ENCODE peak calls at places on chromosomes 16 and 17, in seven cellular contexts. M, I, C, Y, F, D and Q are unnamed samples.

GRCh38 chr17:3892095-3892998 is 506 bp downstream of the CAMKK1 start:
- DNase-seq in C (peak), I (peak), F (peak), Y (peak), M (peak), D (peak), Q (peak)

GRCh38 chr17:29107933-29108805 is 65.2 kb downstream of the PIPOX start:
- DNase-seq in D (peak), M (peak), F (peak), C (peak), I (no peak), Y (no peak), Q (peak)

GRCh38 chr16:72501739-72502653 is 330.0 kb upstream of the PMFBP1 start:
- DNase-seq in D (no peak), F (peak), M (peak), Y (peak), C (peak), I (peak), Q (peak)

GRCh38 chr16:77636615-77637014 is 85.7 kb upstream of the NUDT7 start:
- DNase-seq in D (no peak), F (no peak), C (no peak), I (no peak), M (no peak), Y (no peak), Q (no peak)

GRCh38 chr16:58644765-58645487 is 15.3 kb upstream of the CNOT1 start:
- DNase-seq in D (no peak), F (no peak), Y (peak), C (peak), I (no peak), M (no peak), Q (peak)

GRCh38 chr17:70024253-70024652 is 50.8 kb upstream of the KCNJ16 start:
- DNase-seq in C (no peak), F (no peak), M (peak), I (peak), Y (no peak), D (no peak), Q (no peak)

GRCh38 chr16:53713403-53714013 is 9.6 kb downstream of the FTO start:
- DNase-seq in F (no peak), I (no peak), M (no peak), Y (no peak), D (no peak), C (no peak), Q (no peak)

GRCh38 chr17:58679263-58680037 is 12.4 kb downstream of the TEX14 start:
- DNase-seq in M (peak), I (peak), C (peak), Y (no peak), D (no peak), F (no peak), Q (no peak)

GRCh38 chr17:6502142-6502541 is 54.2 kb downstream of the PITPNM3 start:
- DNase-seq in D (no peak), I (no peak), F (no peak), C (no peak), M (no peak), Y (peak), Q (no peak)

GRCh38 chr17:77312786-77313599 is 172.2 kb downstream of the SEC14L1 start:
- DNase-seq in M (peak), I (peak), F (peak), D (peak), Y (peak), C (no peak), Q (no peak)

GRCh38 chr16:77396461-77396860 is 38.4 kb downstream of the ADAMTS18 start:
- DNase-seq in M (no peak), D (no peak), Y (no peak), I (no peak), C (no peak), F (no peak), Q (no peak)

GRCh38 chr17:4142107-4142900 is 526 bp downstream of the ZZEF1 start:
- DNase-seq in C (no peak), D (peak), F (peak), Y (peak), I (peak), M (peak), Q (peak)

GRCh38 chr16:15607700-15608396 is 35.1 kb downstream of the MARF1 start:
- DNase-seq in M (peak), C (peak), Y (peak), F (peak), D (peak), I (peak), Q (no peak)

GRCh38 chr16:57664662-57665025 is 3.5 kb upstream of the ADGRG3 start:
- DNase-seq in C (no peak), M (no peak), I (no peak), D (no peak), Y (no peak), F (no peak), Q (no peak)

GRCh38 chr17:6546069-6546718 is 10.2 kb downstream of the PITPNM3 start:
- DNase-seq in Y (no peak), C (no peak), F (no peak), M (peak), D (no peak), I (no peak), Q (no peak)

GRCh38 chr17:80104321-80104955 is 3.1 kb downstream of the GAA start:
- DNase-seq in Y (no peak), F (no peak), D (peak), I (peak), C (peak), M (no peak), Q (no peak)

GRCh38 chr16:57658130-57658877 is 9.8 kb upstream of the ADGRG3 start:
- DNase-seq in C (no peak), F (no peak), M (no peak), D (no peak), I (no peak), Y (no peak), Q (no peak)

GRCh38 chr16:66109677-66110076 is 256.8 kb upstream of the CDH5 start:
- DNase-seq in Y (no peak), D (no peak), C (no peak), I (no peak), M (no peak), F (no peak), Q (no peak)

GRCh38 chr16:86306811-86307517 is 203.4 kb upstream of the FOXF1 start:
- DNase-seq in D (no peak), M (peak), C (no peak), F (no peak), I (peak), Y (no peak), Q (no peak)

GRCh38 chr17:45977506-45977824 is 21.6 kb upstream of the STH start:
- DNase-seq in F (no peak), D (no peak), M (no peak), I (no peak), C (no peak), Y (no peak), Q (no peak)

GRCh38 chr16:54647216-54647615 is 283.4 kb upstream of the IRX5 start:
- DNase-seq in Y (peak), M (no peak), F (no peak), D (no peak), I (no peak), C (peak), Q (no peak)

GRCh38 chr16:1534021-1535020 is 855 bp downstream of the TMEM204 start:
- DNase-seq in M (peak), I (peak), C (no peak), Y (no peak), F (no peak), D (no peak), Q (no peak)

GRCh38 chr16:62576636-62577035 is 540.4 kb upstream of the CDH8 start:
- DNase-seq in D (no peak), Y (no peak), F (no peak), C (no peak), M (no peak), I (no peak), Q (no peak)

GRCh38 chr17:72556944-72557826 is 436.4 kb downstream of the SOX9 start:
- DNase-seq in F (peak), M (peak), Y (no peak), C (peak), D (no peak), I (peak), Q (peak)

GRCh38 chr17:65409381-65409780 is 152.1 kb downstream of the AXIN2 start:
- DNase-seq in D (no peak), M (no peak), Y (no peak), I (peak), C (no peak), F (no peak), Q (no peak)

GRCh38 chr16:50547340-50547865 is 793 bp upstream of the NKD1 start:
- DNase-seq in C (no peak), I (no peak), M (no peak), Y (peak), F (peak), D (peak), Q (peak)
- TF ChIP-seq CTCF in C (peak), I (no peak), M (no peak), Y (no peak), F (peak), D (peak), Q (peak)

DNA sequence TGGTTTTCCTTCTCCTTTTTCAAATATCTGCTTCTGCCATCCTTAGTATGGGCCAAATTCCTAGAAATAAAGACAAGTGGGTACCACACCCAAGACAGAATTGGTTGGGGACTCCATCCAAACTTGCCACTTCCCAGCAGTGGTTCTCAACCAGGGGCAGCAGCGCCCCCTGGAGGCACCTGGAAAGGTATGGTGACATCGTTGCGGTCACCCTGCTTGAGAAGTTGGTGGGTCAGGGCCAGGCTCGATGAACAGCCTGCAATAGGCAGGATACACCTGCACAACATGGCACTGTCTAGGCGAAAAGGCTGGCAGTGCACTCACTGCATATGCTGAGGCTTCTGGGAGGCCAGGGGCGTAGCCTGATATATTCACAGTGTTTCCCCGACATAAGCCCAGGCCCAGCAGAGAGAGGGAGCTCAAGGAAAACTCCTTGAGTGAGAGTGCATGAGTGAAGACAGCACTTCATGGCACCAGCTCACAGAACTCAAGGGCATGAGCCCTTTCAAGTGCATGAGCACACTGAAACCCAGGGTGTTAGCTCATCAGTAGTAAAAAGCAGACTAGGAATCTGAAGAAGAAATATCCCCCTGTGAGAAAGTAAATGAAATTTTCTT is 57.7 kb downstream of the CMC2 start:
- DNase-seq in M (peak), D (no peak), F (peak), C (no peak), Y (no peak), I (peak), Q (peak)
- TF ChIP-seq CTCF in M (peak), D (no peak), F (no peak), C (peak), Y (peak), I (peak), Q (peak)

GRCh38 chr16:89489040-89489721 is 1.2 kb downstream of the ANKRD11 start:
- DNase-seq in F (peak), D (peak), M (peak), I (peak), Y (peak), C (peak), Q (peak)
- TF ChIP-seq CTCF in F (peak), D (no peak), M (no peak), I (peak), Y (peak), C (no peak), Q (no peak)

GRCh38 chr17:82752371-82753200 is 721 bp downstream of the TBCD start:
- DNase-seq in I (peak), M (no peak), D (peak), Y (no peak), F (no peak), C (no peak), Q (peak)

GRCh38 chr17:82753516-82753915 is 1.7 kb downstream of the TBCD start:
- DNase-seq in D (peak), F (no peak), Y (no peak), M (no peak), C (no peak), I (no peak), Q (no peak)

GRCh38 chr17:82751571-82752370 is at the start of gene TBCD:
- DNase-seq in M (peak), I (peak), C (peak), D (peak), F (peak), Y (peak), Q (peak)

GRCh38 chr17:82754297-82755208 is 2.7 kb downstream of the TBCD start:
- DNase-seq in Y (no peak), M (no peak), F (no peak), C (peak), D (peak), I (peak), Q (peak)

DNA sequence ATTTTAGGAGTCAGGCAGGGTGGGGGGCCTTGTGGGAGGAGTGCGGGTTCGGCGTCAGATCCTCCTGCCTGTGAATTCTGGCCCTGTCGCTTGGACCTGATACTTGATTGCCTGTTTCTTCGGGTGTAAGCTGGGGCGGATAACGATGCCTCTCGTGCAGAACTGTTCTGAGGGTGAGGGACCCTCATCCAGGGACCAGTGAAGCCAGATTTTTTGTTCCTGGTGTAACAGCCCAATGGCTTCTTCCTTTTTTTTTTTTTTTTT is 1.3 kb downstream of the TBCD start:
- DNase-seq in F (no peak), D (peak), M (no peak), Y (no peak), I (no peak), C (no peak), Q (no peak)
- TF ChIP-seq CTCF in F (no peak), D (no peak), M (no peak), Y (no peak), I (no peak), C (no peak), Q (no peak)

DNA sequence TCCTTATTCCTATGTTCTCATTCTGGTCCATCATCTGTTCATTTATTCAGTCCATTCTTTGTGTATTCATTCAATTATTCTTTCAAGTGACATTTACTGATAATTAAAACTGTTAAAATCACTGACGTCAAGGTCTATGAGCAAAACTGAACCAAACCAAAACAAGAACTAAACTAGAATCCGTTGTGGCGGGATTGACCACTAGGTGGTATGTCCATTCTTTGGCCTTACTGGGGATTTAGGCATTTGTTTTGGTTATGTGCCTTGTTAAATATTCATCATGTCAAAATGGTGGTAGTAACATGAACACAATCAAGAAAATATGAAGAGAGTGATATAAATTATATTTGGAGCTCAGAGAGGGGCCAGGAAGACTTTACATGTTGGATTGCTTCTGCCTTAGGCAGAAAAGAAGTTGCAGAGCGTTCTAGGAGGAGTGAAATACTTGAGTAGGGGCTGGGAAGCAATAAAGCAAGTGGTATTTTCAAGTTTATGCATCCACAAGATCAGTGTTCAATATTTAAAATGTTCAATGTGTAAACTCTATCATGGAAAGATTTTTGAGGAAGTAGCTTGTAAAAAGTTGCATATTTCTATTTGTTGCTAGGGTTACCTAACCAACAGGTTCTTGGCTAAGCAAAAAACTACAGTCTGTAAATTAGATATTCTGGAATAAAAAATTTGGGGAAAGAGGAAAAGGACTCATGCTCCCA is 129.0 kb downstream of the CDH13 start:
- DNase-seq in Y (no peak), M (peak), F (no peak), D (no peak), C (no peak), I (no peak), Q (no peak)
- TF ChIP-seq CTCF in Y (no peak), M (no peak), F (peak), D (peak), C (no peak), I (peak), Q (no peak)

GRCh38 chr17:14784997-14785696 is 480.0 kb downstream of the PMP22 start:
- DNase-seq in F (no peak), D (peak), Y (no peak), M (no peak), I (no peak), C (peak), Q (peak)
- TF ChIP-seq CTCF in F (no peak), D (peak), Y (no peak), M (no peak), I (no peak), C (peak), Q (no peak)

GRCh38 chr16:8905795-8906591 is 23.8 kb downstream of the LITAFD start:
- DNase-seq in D (no peak), I (no peak), Y (no peak), C (no peak), F (no peak), M (no peak), Q (no peak)
- TF ChIP-seq CTCF in D (no peak), I (peak), Y (no peak), C (peak), F (no peak), M (peak), Q (peak)

DNA sequence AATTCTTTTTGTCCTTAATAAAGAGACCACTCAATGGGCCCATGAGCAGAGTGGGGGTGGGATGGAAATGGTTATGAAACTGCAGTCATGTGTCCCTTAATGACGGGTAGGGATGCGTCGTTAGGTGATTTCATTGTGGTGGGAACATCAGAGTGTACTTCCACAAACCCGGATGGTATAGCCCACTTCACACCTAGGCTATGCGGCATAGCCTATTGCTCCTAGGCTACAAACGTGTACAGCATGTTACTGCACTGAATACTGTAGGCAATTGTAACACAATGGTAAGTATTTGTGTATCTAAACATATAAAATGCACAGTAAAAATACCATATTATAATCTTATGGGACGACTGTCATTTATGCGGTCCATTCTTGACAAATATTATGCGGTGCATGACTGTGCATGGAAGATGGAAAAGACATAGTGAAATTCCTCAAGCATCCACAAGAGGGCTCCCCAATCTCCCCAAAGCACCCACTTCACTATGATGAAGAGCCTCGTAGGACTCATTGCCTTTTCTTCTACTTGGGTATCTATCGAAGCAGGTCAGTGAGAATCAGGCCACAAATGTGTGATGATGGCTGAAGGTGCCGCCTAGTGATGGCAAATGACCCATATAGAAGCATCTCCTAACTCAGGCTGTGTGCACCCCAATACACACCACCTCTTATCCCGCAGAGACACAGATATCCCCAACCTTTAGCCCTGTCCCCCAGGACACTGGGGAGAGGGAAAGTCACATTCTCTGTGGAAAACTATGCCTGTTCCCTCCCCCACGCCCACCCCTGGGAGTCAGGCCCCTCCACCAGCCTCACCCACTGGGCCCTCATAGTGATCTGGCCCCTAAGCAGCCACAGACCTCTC is 43.5 kb downstream of the TBX21 start:
- DNase-seq in Y (no peak), M (peak), F (peak), D (no peak), C (peak), I (peak), Q (peak)
- TF ChIP-seq CTCF in Y (peak), M (peak), F (peak), D (peak), C (peak), I (peak), Q (peak)

GRCh38 chr17:62995377-62995885 is 29.4 kb downstream of the TANC2 start:
- DNase-seq in D (no peak), Y (no peak), I (peak), F (peak), C (no peak), M (peak), Q (peak)
- TF ChIP-seq CTCF in D (peak), Y (no peak), I (peak), F (peak), C (peak), M (peak), Q (peak)